ENCODE peak calls at places on chromosomes 6 and 20, in seven cellular contexts. E is heart left ventricle, J is erythroblast, Y is HCT116, Z is H54, C is adrenal gland, I is transverse colon. X is an unnamed sample.

GRCh38 chr6:123908813-123909212 is 105.1 kb downstream of the NKAIN2 start:
- DNase-seq in E (no peak), J (no peak), Y (no peak), Z (no peak), C (no peak), I (no peak), X (no peak)

GRCh38 chr20:45114465-45115385 is at the start of gene WFDC5:
- DNase-seq in E (no peak), J (no peak), Y (no peak), Z (no peak), C (no peak), I (no peak), X (no peak)

GRCh38 chr20:38579219-38579618 is 1.8 kb upstream of the ADIG start:
- DNase-seq in E (no peak), J (no peak), Y (no peak), Z (no peak), C (no peak), I (no peak), X (no peak)

GRCh38 chr6:116033687-116034303 is 26.9 kb downstream of the FRK start:
- DNase-seq in E (no peak), J (no peak), Y (no peak), Z (no peak), C (no peak), I (no peak), X (no peak)

GRCh38 chr6:52529311-52529710 is 47.5 kb downstream of the TRAM2 start:
- DNase-seq in E (no peak), J (no peak), Y (no peak), Z (no peak), C (no peak), I (peak), X (no peak)

GRCh38 chr6:26550250-26550993 is 12.3 kb downstream of the HMGN4 start:
- DNase-seq in E (peak), J (peak), Y (no peak), Z (no peak), C (peak), I (peak), X (no peak)

GRCh38 chr6:15253107-15254073 is 7.5 kb downstream of the JARID2 start:
- DNase-seq in E (no peak), J (no peak), Y (no peak), Z (no peak), C (no peak), I (no peak), X (no peak)

GRCh38 chr6:39211183-39211582 is 18.1 kb downstream of the KCNK5 start:
- DNase-seq in E (peak), J (no peak), Y (no peak), Z (no peak), C (no peak), I (no peak), X (no peak)

GRCh38 chr6:67896476-67896875 is 738.6 kb upstream of the ADGRB3 start:
- DNase-seq in E (no peak), J (no peak), Y (no peak), Z (no peak), C (no peak), I (no peak), X (no peak)

GRCh38 chr6:130466744-130467052 is 100.9 kb downstream of the TMEM200A start:
- DNase-seq in E (no peak), J (no peak), Y (no peak), Z (no peak), C (no peak), I (no peak), X (no peak)

GRCh38 chr6:142946924-142947701 is 2.1 kb upstream of the HIVEP2 start:
- DNase-seq in E (peak), J (peak), Y (no peak), Z (peak), C (peak), I (peak), X (no peak)

GRCh38 chr6:109853951-109854350 is 124.2 kb upstream of the GPR6 start:
- DNase-seq in E (no peak), J (no peak), Y (no peak), Z (no peak), C (no peak), I (no peak), X (no peak)

GRCh38 chr6:39057251-39058155 is 8.9 kb downstream of the GLP1R start:
- DNase-seq in E (no peak), J (no peak), Y (no peak), Z (no peak), C (no peak), I (no peak), X (no peak)

GRCh38 chr6:166664135-166664534 is 37.1 kb upstream of the RPS6KA2 start:
- DNase-seq in E (no peak), J (no peak), Y (no peak), Z (no peak), C (peak), I (no peak), X (no peak)

GRCh38 chr6:148193063-148193680 is 149.5 kb upstream of the SASH1 start:
- DNase-seq in E (no peak), J (no peak), Y (no peak), Z (no peak), C (no peak), I (peak), X (no peak)

GRCh38 chr6:34836008-34836407 is 44.1 kb downstream of the BLTP3A start:
- DNase-seq in E (no peak), J (no peak), Y (no peak), Z (no peak), C (no peak), I (no peak), X (no peak)

GRCh38 chr6:145151624-145152023 is 583.7 kb downstream of the EPM2A start:
- DNase-seq in E (no peak), J (no peak), Y (no peak), Z (no peak), C (no peak), I (no peak), X (no peak)

GRCh38 chr6:150263765-150264415 is 104.9 kb upstream of the IYD start:
- DNase-seq in E (no peak), J (no peak), Y (no peak), Z (no peak), C (no peak), I (no peak), X (no peak)

GRCh38 chr6:11851405-11851804 is 72.8 kb upstream of the ADTRP start:
- DNase-seq in E (no peak), J (no peak), Y (no peak), Z (peak), C (no peak), I (no peak), X (no peak)

GRCh38 chr6:159257846-159258245 is 88.6 kb downstream of the FNDC1 start:
- DNase-seq in E (no peak), J (no peak), Y (no peak), Z (no peak), C (no peak), I (no peak), X (no peak)

GRCh38 chr6:117232191-117232590 is 33.2 kb upstream of the VGLL2 start:
- DNase-seq in E (no peak), J (no peak), Y (no peak), Z (no peak), C (no peak), I (no peak), X (no peak)

GRCh38 chr20:61956396-61957342 is 109.0 kb downstream of the TAF4 start:
- DNase-seq in E (no peak), J (no peak), Y (no peak), Z (no peak), C (peak), I (no peak), X (no peak)

GRCh38 chr6:16331328-16332174 is 93.2 kb downstream of the GMPR start:
- DNase-seq in E (peak), J (peak), Y (no peak), Z (peak), C (peak), I (peak), X (no peak)

GRCh38 chr20:44137210-44137781 is 49.7 kb downstream of the JPH2 start:
- DNase-seq in E (peak), J (no peak), Y (no peak), Z (no peak), C (no peak), I (peak), X (no peak)

GRCh38 chr6:89079611-89080213 is 839 bp upstream of the PNRC1 start:
- DNase-seq in E (peak), J (peak), Y (no peak), Z (no peak), C (peak), I (peak), X (no peak)

GRCh38 chr6:108541843-108542795 is 18.6 kb upstream of the FOXO3 start:
- DNase-seq in E (peak), J (peak), Y (peak), Z (no peak), C (peak), I (peak), X (no peak)

GRCh38 chr6:3228791-3229565 is 1.5 kb upstream of the TUBB2B start:
- DNase-seq in E (no peak), J (no peak), Y (no peak), Z (no peak), C (no peak), I (no peak), X (no peak)

GRCh38 chr6:10747251-10747972 is at the start of gene TMEM14B:
- DNase-seq in E (peak), J (peak), Y (peak), Z (peak), C (peak), I (peak), X (peak)
- TF ChIP-seq POLR2A in E (no peak), J (peak), Y (peak), Z (peak), C (peak), I (peak), X (peak)

GRCh38 chr20:40992349-40993113 is 36.1 kb upstream of the TOP1 start:
- DNase-seq in E (no peak), J (no peak), Y (no peak), Z (no peak), C (no peak), I (no peak), X (no peak)

GRCh38 chr20:40993794-40994540 is 34.7 kb upstream of the TOP1 start:
- DNase-seq in E (no peak), J (no peak), Y (no peak), Z (no peak), C (no peak), I (no peak), X (no peak)

GRCh38 chr20:40990542-40991120 is 38.0 kb upstream of the TOP1 start:
- DNase-seq in E (peak), J (peak), Y (peak), Z (peak), C (peak), I (peak), X (peak)

GRCh38 chr20:40986774-40987173 is 41.8 kb upstream of the TOP1 start:
- DNase-seq in E (no peak), J (no peak), Y (no peak), Z (no peak), C (no peak), I (no peak), X (no peak)

GRCh38 chr20:40991181-40991889 is 37.3 kb upstream of the TOP1 start:
- DNase-seq in E (no peak), J (no peak), Y (no peak), Z (no peak), C (peak), I (peak), X (peak)
- TF ChIP-seq POLR2A in E (no peak), J (no peak), Y (no peak), Z (no peak), C (no peak), I (peak), X (peak)

GRCh38 chr6:31533455-31533841 is 4.7 kb downstream of the MCCD1 start:
- DNase-seq in E (no peak), J (no peak), Y (no peak), Z (no peak), C (no peak), I (no peak), X (no peak)
- TF ChIP-seq POLR2A in E (no peak), J (no peak), Y (no peak), Z (no peak), C (no peak), I (no peak), X (no peak)

GRCh38 chr6:31831350-31832215 is 4.0 kb downstream of the HSPA1B start:
- DNase-seq in E (no peak), J (peak), Y (no peak), Z (no peak), C (no peak), I (no peak), X (no peak)
- TF ChIP-seq POLR2A in E (no peak), J (no peak), Y (no peak), Z (no peak), C (no peak), I (no peak), X (no peak)

DNA sequence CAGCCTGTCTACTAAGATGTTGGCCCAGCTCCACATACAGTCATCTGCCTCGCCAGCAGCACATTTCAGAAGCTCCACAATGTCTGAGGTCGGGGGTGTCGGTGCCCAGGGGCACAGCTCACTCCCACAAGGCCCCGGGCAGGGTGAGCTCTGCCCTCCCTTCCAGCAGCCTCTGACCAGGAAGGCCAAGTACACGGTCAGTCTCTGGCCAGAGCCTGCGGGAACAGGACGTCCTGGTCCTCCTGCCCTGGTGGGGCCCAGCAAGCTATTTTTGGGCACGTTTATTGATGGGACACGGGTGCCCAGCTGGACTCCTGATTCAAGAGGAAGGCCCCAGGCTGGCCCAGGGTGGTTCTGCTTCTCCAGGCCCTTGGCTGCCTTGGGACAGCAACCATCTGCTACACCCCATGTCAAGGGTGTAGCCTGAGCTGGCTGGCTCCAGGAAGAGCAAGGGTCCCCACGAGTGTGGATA is 114.9 kb upstream of the PTPN1 start:
- DNase-seq in E (peak), J (no peak), Y (no peak), Z (peak), C (peak), I (peak), X (no peak)
- TF ChIP-seq POLR2A in E (no peak), J (no peak), Y (no peak), Z (no peak), C (peak), I (no peak), X (no peak)

GRCh38 chr6:759729-760128 is 66.8 kb upstream of the EXOC2 start:
- DNase-seq in E (no peak), J (no peak), Y (no peak), Z (no peak), C (no peak), I (no peak), X (no peak)
- TF ChIP-seq POLR2A in E (no peak), J (no peak), Y (no peak), Z (no peak), C (no peak), I (no peak), X (no peak)

DNA sequence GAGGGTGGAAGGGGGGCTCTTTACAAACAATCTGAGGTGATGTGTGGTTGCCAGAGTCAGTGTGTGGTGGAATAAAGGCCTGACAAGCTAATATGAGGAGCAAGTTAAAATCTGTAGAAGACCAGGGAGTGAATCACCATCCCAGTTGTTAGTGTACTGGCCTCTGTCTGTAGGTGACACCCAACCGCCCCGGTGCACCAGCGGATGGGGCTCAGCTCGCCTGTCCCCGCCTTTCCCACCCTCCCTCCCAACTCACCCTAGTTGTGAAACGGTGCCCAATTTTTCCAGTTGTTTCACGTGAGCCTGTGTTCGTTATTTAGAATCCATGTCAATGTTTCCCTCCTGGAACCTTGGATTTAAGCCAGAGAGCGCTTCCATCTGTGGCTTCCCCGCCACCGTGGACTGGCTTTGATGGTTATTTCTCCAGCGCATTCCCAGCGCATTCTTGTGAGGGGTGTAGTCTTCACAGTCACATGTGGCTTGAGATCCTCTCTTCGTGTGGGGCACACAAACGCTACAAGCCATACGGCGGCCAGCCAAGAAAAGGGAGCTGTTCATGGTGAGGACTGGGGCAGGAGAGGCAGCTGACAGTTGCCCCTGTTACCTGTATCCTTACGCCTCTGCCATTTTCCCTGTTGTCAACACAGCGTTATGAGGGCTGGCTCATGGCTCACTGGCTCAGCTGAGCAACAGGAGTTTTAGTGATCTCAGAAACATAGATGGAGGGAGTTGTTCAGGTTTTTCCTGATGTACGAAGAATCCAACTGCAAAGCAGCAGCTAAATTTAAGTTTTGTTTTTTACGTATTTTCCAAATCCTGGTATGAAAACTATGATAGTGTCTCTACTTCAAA is 137.6 kb downstream of the ZDHHC14 start:
- DNase-seq in E (no peak), J (no peak), Y (peak), Z (no peak), C (no peak), I (no peak), X (no peak)
- TF ChIP-seq POLR2A in E (no peak), J (no peak), Y (no peak), Z (no peak), C (no peak), I (no peak), X (no peak)